ENCODE peak calls at places on chromosome 6, in nine cellular contexts. L is GM23248, P is PC-3, F is HCT116, G is SK-N-SH, S is neural progenitor cell, I is hepatocyte, M is MM.1S, T is OCI-LY7. R is an unnamed sample.

GRCh38 chr6:25993038-25993684 is 30.6 kb downstream of the TRIM38 start:
- DNase-seq in G (peak; percentile 11), P (no peak), F (no peak), S (no peak), T (no peak), L (no peak), I (no peak), M (no peak), R (no peak)

GRCh38 chr6:161349886-161350285 is 76.0 kb upstream of the AGPAT4 start:
- DNase-seq in G (no peak), F (no peak), M (no peak), S (no peak), L (no peak), P (no peak), T (no peak), I (no peak), R (peak; percentile 26)

GRCh38 chr6:82612475-82612874 is 248.9 kb downstream of the TPBG start:
- DNase-seq in L (no peak), S (no peak), P (no peak), I (no peak), M (no peak), T (no peak), F (no peak), G (no peak), R (no peak)

GRCh38 chr6:82521369-82521768 is 157.8 kb downstream of the TPBG start:
- DNase-seq in G (no peak), S (no peak), P (no peak), I (no peak), L (no peak), T (no peak), F (no peak), M (no peak), R (no peak)

GRCh38 chr6:138588805-138589434 is 89.6 kb upstream of the NHSL1 start:
- DNase-seq in P (peak; percentile 69), F (peak; percentile 67), G (peak; percentile 61), M (peak; percentile 62), S (peak; percentile 74), L (peak; percentile 77), I (peak; percentile 79), T (peak; percentile 68), R (peak; percentile 87)

GRCh38 chr6:147173675-147174339 is 30.4 kb upstream of the STXBP5 start:
- DNase-seq in L (no peak), G (no peak), P (no peak), M (no peak), S (no peak), F (no peak), I (no peak), T (no peak), R (no peak)

GRCh38 chr6:155152211-155153076 is 111.4 kb upstream of the CLDN20 start:
- DNase-seq in M (no peak), G (no peak), F (no peak), L (no peak), I (no peak), T (peak; percentile 63), P (no peak), S (peak; percentile 69), R (peak; percentile 86)

GRCh38 chr6:14671261-14671681 is 553.7 kb downstream of the CD83 start:
- DNase-seq in F (no peak), P (peak; percentile 63), T (no peak), I (no peak), G (no peak), S (no peak), M (no peak), L (peak; percentile 91), R (no peak)

GRCh38 chr6:37050854-37051137 is 45.3 kb downstream of the FGD2 start:
- DNase-seq in G (no peak), L (no peak), I (no peak), F (no peak), T (no peak), S (no peak), P (no peak), M (no peak), R (no peak)

GRCh38 chr6:28738396-28738765 is 185.4 kb downstream of the TRIM27 start:
- DNase-seq in S (peak; percentile 27), G (no peak), T (no peak), L (no peak), F (no peak), P (no peak), I (no peak), M (no peak), R (peak; percentile 50)

GRCh38 chr6:37822851-37823682 is 3.5 kb downstream of the ZFAND3 start:
- DNase-seq in I (peak; percentile 68), F (no peak), L (peak; percentile 59), T (no peak), G (no peak), M (no peak), P (peak; percentile 61), S (peak; percentile 84), R (peak; percentile 51)

GRCh38 chr6:79861023-79861422 is 86.3 kb downstream of the ELOVL4 start:
- DNase-seq in L (no peak), M (no peak), P (no peak), F (no peak), I (no peak), S (peak; percentile 12), G (no peak), T (no peak), R (no peak)

DNA sequence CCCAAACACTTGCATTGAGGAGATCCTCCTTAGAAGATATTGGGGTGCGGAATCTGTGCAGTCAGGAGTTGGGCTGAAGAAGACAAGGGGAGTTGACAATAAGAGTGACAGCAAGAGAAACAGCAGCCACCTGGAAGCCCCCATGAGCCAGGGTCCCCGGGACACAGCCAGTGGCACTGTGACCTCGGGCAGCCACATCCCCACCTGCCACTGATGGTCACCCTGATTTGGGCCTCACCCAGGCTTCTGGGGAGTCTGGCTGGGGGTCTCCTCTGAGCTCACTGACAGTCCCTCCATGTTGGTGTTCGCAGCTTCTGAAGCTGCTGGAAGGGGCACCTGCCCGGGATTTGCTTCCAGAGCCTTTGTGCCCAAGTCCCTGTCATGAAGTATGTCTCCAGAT is 123.5 kb downstream of the TTLL2 start:
- DNase-seq in L (no peak), I (no peak), S (no peak), P (no peak), F (no peak), M (no peak), T (no peak), G (no peak), R (no peak)
- TF ChIP-seq EZH2phosphoT487 in L (no peak), I (no peak), S (no peak), P (no peak), F (no peak), M (no peak), T (no peak), G (no peak), R (no peak)

DNA sequence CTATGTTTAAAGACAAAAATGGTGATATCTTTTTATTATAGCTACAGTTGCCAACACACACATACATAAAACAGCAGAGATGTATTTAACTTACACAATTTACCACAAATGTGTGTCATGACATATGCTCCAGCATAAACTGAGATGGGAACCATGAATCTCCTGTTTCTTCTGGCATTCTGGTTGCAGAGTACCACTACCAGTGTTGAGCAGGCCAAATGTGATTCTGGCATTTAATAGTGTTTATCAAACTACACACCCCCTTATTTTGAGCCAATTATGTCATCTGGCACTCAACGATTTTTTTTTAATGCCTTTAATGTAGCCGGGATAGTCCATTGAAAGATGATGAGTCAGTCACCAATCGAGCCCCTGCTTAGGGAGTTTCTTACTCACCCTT is 59.0 kb upstream of the TPD52L1 start:
- DNase-seq in T (no peak), P (peak; percentile 51), M (no peak), F (no peak), I (no peak), S (no peak), L (peak; percentile 53), G (no peak), R (no peak)
- TF ChIP-seq EZH2phosphoT487 in T (no peak), P (no peak), M (no peak), F (no peak), I (no peak), S (no peak), L (no peak), G (no peak), R (no peak)

DNA sequence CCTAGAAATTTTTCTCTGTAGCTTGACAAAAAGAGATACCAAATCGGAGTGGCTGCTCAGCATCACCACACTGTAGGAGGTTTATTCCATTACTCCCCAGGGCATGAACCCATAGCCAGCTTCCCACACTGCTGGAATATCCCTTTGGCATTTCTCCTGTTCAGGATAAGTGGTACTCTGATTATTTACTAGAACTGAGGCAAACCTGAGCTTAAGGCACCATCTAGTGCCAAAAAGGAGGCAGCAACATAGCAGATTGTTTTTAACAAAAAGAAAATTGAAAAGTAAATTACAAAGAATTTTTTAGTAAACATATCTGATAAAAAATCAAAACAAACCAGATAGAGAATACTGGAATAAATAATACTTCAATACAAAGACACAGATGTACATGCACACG is 181.7 kb downstream of the WDR27 start:
- DNase-seq in L (peak; percentile 77), P (no peak), F (no peak), S (no peak), G (no peak), T (no peak), I (no peak), M (no peak), R (no peak)
- TF ChIP-seq EZH2phosphoT487 in L (no peak), P (no peak), F (no peak), S (no peak), G (no peak), T (no peak), I (no peak), M (no peak), R (no peak)

DNA sequence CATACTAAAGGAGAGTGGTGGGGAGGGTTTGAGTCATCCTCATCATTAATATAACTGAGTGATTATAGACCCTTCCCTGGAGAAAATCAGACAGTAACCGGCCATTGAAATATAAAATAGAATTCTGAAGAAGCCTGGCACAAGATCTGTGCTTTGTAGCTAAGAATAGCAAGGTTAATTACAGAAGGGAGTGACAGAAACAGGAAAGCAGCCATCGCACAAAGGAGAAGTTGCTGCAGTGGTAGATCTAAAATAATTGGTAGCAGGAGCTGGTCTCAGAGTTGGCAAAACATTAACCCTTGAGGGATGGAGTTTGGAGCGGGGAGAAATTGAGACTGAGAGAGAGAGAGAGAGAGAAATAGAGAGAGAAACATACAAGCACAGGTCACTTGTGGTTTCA is 506.7 kb downstream of the LMBRD1 start:
- DNase-seq in P (no peak), L (no peak), F (no peak), S (no peak), I (no peak), G (no peak), M (no peak), T (no peak), R (no peak)
- TF ChIP-seq EZH2phosphoT487 in P (no peak), L (no peak), F (no peak), S (no peak), I (no peak), G (no peak), M (no peak), T (no peak), R (no peak)

DNA sequence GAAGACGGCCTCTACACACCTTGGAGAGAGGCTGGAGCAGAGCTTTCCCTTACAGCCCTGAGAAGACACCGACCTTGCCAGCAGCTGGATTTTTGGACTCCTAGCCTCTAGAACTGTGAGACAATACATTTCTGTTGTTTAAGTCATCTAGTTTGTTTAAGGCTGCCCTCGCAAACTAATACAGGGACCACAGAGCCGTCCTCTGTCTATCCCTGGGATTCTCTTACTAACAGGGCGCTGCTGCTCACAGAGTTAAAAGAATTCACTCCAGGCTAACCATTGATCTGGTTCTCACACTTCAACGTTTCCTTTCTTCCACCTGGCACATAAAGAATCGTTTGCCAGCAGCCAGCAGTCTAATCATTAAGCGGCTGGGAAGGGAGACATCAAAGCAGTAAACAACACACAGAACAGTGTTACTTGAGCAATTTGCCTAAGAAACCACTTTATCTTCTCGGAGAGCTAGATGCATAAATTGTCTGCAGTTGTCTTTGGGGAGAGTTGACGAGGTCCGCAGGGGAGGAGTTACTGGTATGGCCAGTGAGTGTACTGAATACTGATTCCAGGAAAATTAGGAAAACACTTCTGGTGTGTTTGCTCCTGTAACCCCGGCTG is 103.5 kb upstream of the AKAP12 start:
- DNase-seq in F (no peak), T (no peak), P (no peak), I (peak; percentile 22), M (no peak), L (peak; percentile 35), G (no peak), S (peak; percentile 69), R (peak; percentile 29)
- TF ChIP-seq EZH2phosphoT487 in F (no peak), T (no peak), P (no peak), I (no peak), M (no peak), L (no peak), G (no peak), S (no peak), R (no peak)